ENCODE peak calls at places on chromosomes 6 and 20, in eight cellular contexts. E is lower lobe of right lung; C is CD8-positive, alpha-beta T cell; Q is A549; A is G401; L is SK-MEL-5; F is hypothalamus; H is effector memory CD4-positive, alpha-beta T cell. N is an unnamed sample.

GRCh38 chr6:16800942-16801341 is 39.7 kb upstream of the ATXN1 start:
- DNase-seq in E (no peak), C (no peak), Q (no peak), A (no peak), L (no peak), F (no peak), H (no peak), N (no peak)

GRCh38 chr20:57609086-57609841 is 11.0 kb downstream of the ZBP1 start:
- DNase-seq in E (peak; percentile 29), C (no peak), Q (no peak), A (no peak), L (no peak), F (no peak), H (no peak), N (no peak)

GRCh38 chr6:135577059-135577538 is 79.6 kb upstream of the AHI1 start:
- DNase-seq in E (no peak), C (no peak), Q (no peak), A (no peak), L (no peak), F (no peak), H (no peak), N (no peak)

GRCh38 chr6:52498538-52499017 is 78.3 kb downstream of the TRAM2 start:
- DNase-seq in E (no peak), C (no peak), Q (no peak), A (no peak), L (no peak), F (no peak), H (no peak), N (no peak)

GRCh38 chr6:126821706-126822105 is 296.8 kb upstream of the RSPO3 start:
- DNase-seq in E (no peak), C (no peak), Q (no peak), A (no peak), L (no peak), F (no peak), H (no peak), N (no peak)

GRCh38 chr20:25045343-25045712 is 12.6 kb downstream of the ACSS1 start:
- DNase-seq in E (peak; percentile 24), C (no peak), Q (no peak), A (no peak), L (no peak), F (no peak), H (no peak), N (peak; percentile 27)

GRCh38 chr6:47481806-47482205 is 4.2 kb downstream of the CD2AP start:
- DNase-seq in E (no peak), C (no peak), Q (no peak), A (no peak), L (no peak), F (no peak), H (no peak), N (no peak)

GRCh38 chr20:35625584-35626385 is 10.2 kb downstream of the SPAG4 start:
- DNase-seq in E (no peak), C (no peak), Q (no peak), A (no peak), L (no peak), F (no peak), H (no peak), N (no peak)

GRCh38 chr6:74735304-74735703 is 470.5 kb downstream of the COL12A1 start:
- DNase-seq in E (no peak), C (no peak), Q (no peak), A (no peak), L (no peak), F (no peak), H (no peak), N (no peak)

GRCh38 chr20:43727980-43728590 is 1.3 kb upstream of the GTSF1L start:
- DNase-seq in E (no peak), C (no peak), Q (no peak), A (no peak), L (no peak), F (no peak), H (no peak), N (no peak)

GRCh38 chr6:35209081-35209480 is 4.7 kb upstream of the SCUBE3 start:
- DNase-seq in E (no peak), C (no peak), Q (no peak), A (no peak), L (no peak), F (no peak), H (no peak), N (no peak)

GRCh38 chr6:7000825-7001777 is 106.7 kb upstream of the RREB1 start:
- DNase-seq in E (no peak), C (no peak), Q (no peak), A (no peak), L (no peak), F (no peak), H (no peak), N (no peak)

GRCh38 chr6:158262755-158263154 is 49.5 kb upstream of the TULP4 start:
- DNase-seq in E (no peak), C (no peak), Q (no peak), A (no peak), L (no peak), F (no peak), H (no peak), N (no peak)

GRCh38 chr6:164561656-164562055 is 747.7 kb downstream of the C6orf118 start:
- DNase-seq in E (no peak), C (no peak), Q (no peak), A (no peak), L (no peak), F (no peak), H (no peak), N (no peak)

GRCh38 chr6:131787955-131788712 is 19.7 kb upstream of the ENPP1 start:
- DNase-seq in E (no peak), C (no peak), Q (no peak), A (no peak), L (peak; percentile 49), F (no peak), H (no peak), N (no peak)